ENCODE peak calls at places on chromosomes 12 and 14, in five cellular contexts. V, A, B, O and W are unnamed samples.

GRCh38 chr14:50736932-50737419 is 68.9 kb upstream of the SAV1 start:
- DNase-seq in B (no peak), V (no peak), A (no peak), O (no peak), W (no peak)

GRCh38 chr12:388547-389137 is 478 bp downstream of the KDM5A start:
- DNase-seq in B (no peak), V (peak; percentile 20), A (peak; percentile 73), O (no peak), W (no peak)

GRCh38 chr14:52706286-52706685 is 714 bp upstream of the PSMC6 start:
- DNase-seq in A (no peak), O (no peak), B (no peak), V (no peak), W (no peak)

GRCh38 chr12:104680506-104680905 is 223.8 kb downstream of the CHST11 start:
- DNase-seq in V (no peak), A (no peak), O (no peak), B (no peak), W (no peak)

GRCh38 chr14:90287791-90288190 is 31.4 kb downstream of the PSMC1 start:
- DNase-seq in B (no peak), O (no peak), A (no peak), V (no peak), W (no peak)

GRCh38 chr12:100539209-100539608 is 34.3 kb upstream of the GAS2L3 start:
- DNase-seq in B (no peak), O (no peak), A (no peak), V (no peak), W (no peak)

GRCh38 chr12:115920395-115921183 is 356.9 kb downstream of the MED13L start:
- DNase-seq in A (peak; percentile 17), B (no peak), O (no peak), V (no peak), W (no peak)

GRCh38 chr14:72830786-72831583 is 62.9 kb downstream of the DPF3 start:
- DNase-seq in O (no peak), V (no peak), B (peak; percentile 37), A (no peak), W (no peak)

GRCh38 chr12:72083096-72083825 is 144.6 kb downstream of the TPH2 start:
- DNase-seq in B (no peak), O (no peak), V (no peak), A (no peak), W (no peak)

GRCh38 chr12:122948605-122949004 is 17.7 kb downstream of the ABCB9 start:
- DNase-seq in B (no peak), A (no peak), O (no peak), V (no peak), W (no peak)

GRCh38 chr12:26100966-26101744 is 23.7 kb downstream of the BHLHE41 start:
- DNase-seq in O (no peak), B (no peak), V (no peak), A (no peak), W (no peak)

GRCh38 chr12:12883369-12884001 is 7.9 kb upstream of the GPRC5A start:
- DNase-seq in A (no peak), B (no peak), V (no peak), O (no peak), W (no peak)
- H3K27ac ChIP-seq in A (no peak overlapping the region), B (no peak overlapping the region), V (no peak overlapping the region), O (no peak overlapping the region), W (no peak overlapping the region)

GRCh38 chr12:119980247-119980646 is 8.8 kb upstream of the BICDL1 start:
- DNase-seq in V (no peak), A (no peak), B (no peak), O (no peak), W (no peak)
- H3K27ac ChIP-seq in V (no peak overlapping the region), A (no peak overlapping the region), B (no peak overlapping the region), O (no peak overlapping the region), W (no peak overlapping the region)

GRCh38 chr12:131113562-131113961 is 159.9 kb downstream of the ADGRD1 start:
- DNase-seq in A (no peak), B (no peak), V (no peak), O (no peak), W (no peak)
- H3K27ac ChIP-seq in A (no peak overlapping the region), B (no peak overlapping the region), V (peak overlapping the region; percentile 17), O (no peak overlapping the region), W (peak overlapping the region; percentile 80)

GRCh38 chr14:104775073-104775489 is 20.5 kb downstream of the AKT1 start:
- DNase-seq in B (no peak), A (no peak), O (no peak), V (no peak), W (no peak)
- H3K27ac ChIP-seq in B (no peak overlapping the region), A (no peak overlapping the region), O (no peak overlapping the region), V (no peak overlapping the region), W (no peak overlapping the region)